ENCODE peak calls at places on chromosomes 4 and X, in nine cellular contexts. N, R, V, I, W, E, L, U and C are unnamed samples. For H3K27me3, the result is how much of the 10 kb centered on the place peaks cover.

GRCh38 chr4:52911684-52912294 is 49.7 kb downstream of the RASL11B start:
- DNase-seq in L (peak), U (peak), R (peak), N (peak), I (peak), V (peak), E (peak), W (peak), C (peak)

GRCh38 chr4:14841801-14842748 is 160.2 kb upstream of the CPEB2 start:
- DNase-seq in L (no peak), R (peak), N (no peak), E (peak), W (peak), I (no peak), V (peak), U (peak), C (no peak)

GRCh38 chr4:41692717-41693345 is 55.7 kb downstream of the PHOX2B start:
- DNase-seq in L (peak), R (peak), E (peak), V (peak), U (peak), W (peak), N (peak), I (no peak), C (peak)

GRCh38 chr4:144645621-144646522 is at the start of gene HHIP:
- DNase-seq in R (peak), V (peak), E (peak), N (peak), U (peak), L (peak), I (no peak), W (peak), C (peak)

GRCh38 chrX:120459313-120459712 is 9.8 kb downstream of the LAMP2 start:
- DNase-seq in N (no peak), R (no peak), E (no peak), L (no peak), U (no peak), V (no peak), I (no peak), W (no peak), C (no peak)

GRCh38 chrX:119147486-119147885 is 19.9 kb upstream of the KIAA1210 start:
- DNase-seq in N (no peak), R (no peak), V (no peak), L (no peak), W (no peak), I (no peak), U (no peak), E (no peak), C (no peak)

GRCh38 chrX:10158279-10158939 is 1.6 kb downstream of the CLCN4 start:
- DNase-seq in R (peak), I (no peak), U (peak), N (no peak), W (no peak), L (peak), E (peak), V (no peak), C (peak)

GRCh38 chr4:151409470-151410313 is 716 bp downstream of the FHIP1A start:
- DNase-seq in N (no peak), V (peak), E (peak), I (no peak), L (peak), R (no peak), U (no peak), W (peak), C (peak)

GRCh38 chr4:82499705-82500104 is 62.1 kb downstream of the TMEM150C start:
- DNase-seq in L (no peak), V (no peak), R (no peak), U (no peak), W (no peak), E (no peak), N (no peak), I (no peak), C (no peak)

GRCh38 chrX:50769389-50770063 is 44.5 kb downstream of the SHROOM4 start:
- DNase-seq in R (no peak), U (peak), N (no peak), V (no peak), E (no peak), L (no peak), I (no peak), W (peak), C (no peak)

GRCh38 chr4:111506706-111507105 is 638.5 kb upstream of the FAM241A start:
- DNase-seq in I (no peak), N (peak), V (no peak), E (no peak), U (no peak), W (no peak), R (peak), L (no peak), C (no peak)

GRCh38 chrX:130555341-130555740 is 153.6 kb downstream of the RBMX2 start:
- DNase-seq in I (no peak), N (no peak), R (peak), U (no peak), V (no peak), W (no peak), E (no peak), L (no peak), C (no peak)

GRCh38 chrX:53091354-53091753 is 2.6 kb upstream of the KANTR start:
- DNase-seq in W (peak), V (no peak), E (no peak), I (no peak), N (no peak), L (no peak), U (no peak), R (no peak), C (no peak)

GRCh38 chr4:149345424-149345823 is 470.2 kb downstream of the IQCM start:
- DNase-seq in V (no peak), L (no peak), U (no peak), R (peak), I (no peak), W (no peak), E (no peak), N (no peak), C (no peak)

GRCh38 chrX:106742831-106743230 is 16.3 kb downstream of the RNF128 start:
- DNase-seq in W (no peak), E (peak), R (no peak), L (no peak), V (no peak), U (no peak), I (no peak), N (peak), C (no peak)

GRCh38 chr4:8126523-8126922 is 32.1 kb downstream of the ABLIM2 start:
- DNase-seq in U (no peak), N (no peak), V (no peak), L (no peak), E (no peak), R (no peak), W (no peak), I (no peak), C (no peak)

GRCh38 chr4:119204898-119205297 is 7.6 kb upstream of the USP53 start:
- DNase-seq in N (no peak), W (no peak), V (no peak), U (no peak), R (no peak), E (no peak), L (no peak), I (no peak), C (no peak)

GRCh38 chr4:116016201-116016600 is 902.8 kb upstream of the NDST4 start:
- DNase-seq in R (peak), I (peak), E (peak), L (no peak), V (no peak), W (no peak), N (peak), U (no peak), C (no peak)

GRCh38 chrX:150074175-150074574 is 135.9 kb upstream of the EOLA2 start:
- DNase-seq in I (no peak), E (no peak), L (no peak), N (peak), R (peak), W (no peak), V (no peak), U (no peak), C (no peak)

GRCh38 chrX:23931149-23931604 is 23.4 kb downstream of the CXorf58 start:
- DNase-seq in E (no peak), U (no peak), N (no peak), L (no peak), I (no peak), V (no peak), W (no peak), R (no peak), C (no peak)

GRCh38 chrX:113048896-113049295 is 208.3 kb upstream of the AMOT start:
- DNase-seq in V (no peak), U (no peak), R (no peak), I (no peak), L (no peak), W (no peak), N (no peak), E (no peak), C (no peak)

GRCh38 chrX:51955200-51955599 is 61.8 kb downstream of the MAGED1 start:
- DNase-seq in E (no peak), U (no peak), L (no peak), N (no peak), V (no peak), I (no peak), R (no peak), W (no peak), C (no peak)

GRCh38 chr4:53196195-53196641 is 169.6 kb downstream of the SCFD2 start:
- DNase-seq in E (peak), N (peak), I (no peak), L (no peak), W (no peak), R (peak), U (no peak), V (no peak), C (no peak)

GRCh38 chr4:75002381-75002780 is 69.5 kb downstream of the PARM1 start:
- DNase-seq in U (no peak), L (no peak), N (no peak), V (no peak), I (no peak), W (no peak), R (no peak), E (peak), C (no peak)

GRCh38 chr4:13483142-13484044 is 747 bp downstream of the RAB28 start:
- DNase-seq in W (peak), R (peak), I (peak), V (peak), E (peak), L (peak), U (no peak), N (peak), C (no peak)

GRCh38 chr4:43987331-43987944 is 461.2 kb downstream of the KCTD8 start:
- DNase-seq in U (no peak), W (no peak), V (no peak), I (no peak), L (no peak), N (no peak), E (no peak), R (no peak), C (no peak)

GRCh38 chr4:169407217-169407845 is 136.6 kb upstream of the SH3RF1 start:
- DNase-seq in U (no peak), V (no peak), W (no peak), E (peak), I (no peak), L (no peak), R (peak), N (peak), C (no peak)

GRCh38 chrX:7062276-7062675 is 85.2 kb upstream of the STS start:
- DNase-seq in V (no peak), W (no peak), R (no peak), N (peak), I (no peak), L (no peak), U (no peak), E (peak), C (no peak)

GRCh38 chr4:137583650-137584049 is 51.4 kb upstream of the PCDH18 start:
- DNase-seq in U (no peak), N (no peak), R (no peak), V (no peak), E (no peak), I (no peak), W (no peak), L (no peak), C (no peak)

GRCh38 chrX:145821291-145821897 is 3.8 kb downstream of the SLITRK2 start:
- DNase-seq in U (no peak), W (no peak), N (no peak), L (peak), E (no peak), V (no peak), R (no peak), I (no peak), C (no peak)

GRCh38 chr4:1470816-1471442 is 64.7 kb upstream of the NKX1-1 start:
- DNase-seq in N (no peak), W (no peak), U (no peak), L (peak), R (no peak), I (no peak), E (no peak), V (no peak), C (peak)

GRCh38 chr4:1469043-1469442 is 62.8 kb upstream of the NKX1-1 start:
- DNase-seq in E (no peak), N (no peak), I (no peak), U (no peak), L (no peak), R (no peak), W (no peak), V (no peak), C (no peak)

GRCh38 chr4:1469596-1470392 is 63.6 kb upstream of the NKX1-1 start:
- DNase-seq in I (no peak), L (peak), W (no peak), E (no peak), N (no peak), V (no peak), R (no peak), U (no peak), C (no peak)

GRCh38 chr4:1471443-1472147 is 65.4 kb upstream of the NKX1-1 start:
- DNase-seq in U (no peak), R (peak), L (peak), V (no peak), I (no peak), E (no peak), W (no peak), N (no peak), C (no peak)

DNA sequence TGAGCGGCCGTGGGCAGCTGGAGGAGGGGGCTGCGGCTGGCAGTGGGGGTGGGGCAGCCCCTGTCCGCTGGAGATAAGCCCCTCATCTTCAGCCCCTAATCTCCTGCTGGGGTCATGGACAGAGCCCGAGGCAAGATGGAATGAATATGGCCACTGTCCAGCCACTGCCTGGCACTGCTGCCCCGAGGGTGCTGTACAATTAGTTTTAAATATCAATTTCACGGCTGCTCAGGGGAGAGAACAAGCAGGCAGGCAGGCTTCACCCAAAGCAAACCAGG is 64.1 kb upstream of the NKX1-1 start:
- DNase-seq in E (no peak), L (no peak), V (no peak), W (no peak), R (no peak), N (no peak), I (no peak), U (no peak), C (no peak)
- H3K27me3 ChIP-seq in E (under half), L (under half), V (under half), W (under half), R (under half), N (under half), I (under half), U (half or more), C (under half)

GRCh38 chrX:69014200-69014599 is 151.1 kb downstream of the PJA1 start:
- DNase-seq in I (no peak), U (no peak), R (peak), E (peak), W (peak), L (no peak), V (no peak), N (peak), C (no peak)
- H3K27me3 ChIP-seq in I (under half), U (under half), R (under half), E (half or more), W (under half), L (under half), V (under half), N (under half), C (under half)

GRCh38 chr4:89939994-89940393 is 45.3 kb downstream of the MMRN1 start:
- DNase-seq in W (no peak), U (peak), L (no peak), I (no peak), V (peak), R (no peak), E (peak), N (no peak), C (no peak)

GRCh38 chr4:89939464-89939863 is 44.8 kb downstream of the MMRN1 start:
- DNase-seq in W (no peak), V (no peak), R (no peak), I (no peak), L (no peak), N (no peak), E (no peak), U (no peak), C (no peak)
- H3K27me3 ChIP-seq in W (under half), V (under half), R (under half), I (under half), L (under half), N (under half), E (under half), U (under half), C (under half)

DNA sequence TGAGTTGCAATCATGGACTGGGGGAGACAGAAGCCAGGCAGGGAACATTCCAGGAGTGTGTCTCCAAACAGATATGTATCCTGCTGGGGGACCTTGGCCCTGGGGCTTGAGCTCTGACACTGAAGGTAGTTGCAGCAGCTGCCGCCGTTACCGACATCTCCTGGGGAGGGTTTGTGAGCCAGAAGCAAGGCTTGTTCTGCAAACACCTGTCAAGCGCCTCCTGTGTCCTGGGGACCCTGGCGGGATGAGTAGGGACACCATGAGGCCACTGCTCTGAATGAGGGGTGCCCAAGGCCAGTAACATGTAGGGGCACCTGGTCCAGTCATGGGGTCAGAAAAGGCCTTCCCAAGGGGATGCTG is 49.3 kb upstream of the ADRA2C start:
- DNase-seq in R (no peak), L (no peak), E (no peak), W (no peak), U (peak), V (no peak), I (no peak), N (no peak), C (no peak)
- H3K27me3 ChIP-seq in R (under half), L (under half), E (half or more), W (under half), U (half or more), V (under half), I (under half), N (under half), C (under half)